ENCODE peak calls at places on chromosomes 7 and 10, in five cellular contexts. A is AG04450, U is epithelial cell of esophagus, Y is heart left ventricle, B is A673. H is an unnamed sample.

GRCh38 chr7:74242122-74242443 is 12.1 kb downstream of the RFC2 start:
- DNase-seq in B (no peak), U (no peak), Y (no peak), A (no peak), H (no peak)

GRCh38 chr10:110774069-110775021 is 97.4 kb upstream of the PDCD4 start:
- DNase-seq in U (peak; percentile 93), A (no peak), Y (no peak), B (no peak), H (peak; percentile 97)

GRCh38 chr7:81280531-81280930 is 361.7 kb upstream of the SEMA3C start:
- DNase-seq in A (no peak), Y (no peak), U (peak; percentile 42), B (no peak), H (peak; percentile 68)

GRCh38 chr10:133185916-133186315 is 25.9 kb downstream of the KNDC1 start:
- DNase-seq in U (no peak), A (no peak), Y (no peak), B (no peak), H (no peak)

GRCh38 chr10:122374246-122374858 is at the start of gene PLEKHA1:
- DNase-seq in A (peak; percentile 80), U (peak; percentile 98), B (peak; percentile 98), Y (peak; percentile 98), H (peak; percentile 87)

GRCh38 chr7:47600199-47601118 is 18.5 kb upstream of the TNS3 start:
- DNase-seq in Y (no peak), U (peak; percentile 82), A (no peak), B (no peak), H (peak; percentile 85)

GRCh38 chr7:151035024-151035717 is 6.9 kb downstream of the ABCB8 start:
- DNase-seq in Y (peak; percentile 65), A (no peak), B (no peak), U (no peak), H (no peak)

GRCh38 chr7:157549612-157550299 is 213.0 kb downstream of the DNAJB6 start:
- DNase-seq in A (no peak), Y (no peak), U (no peak), B (no peak), H (no peak)

GRCh38 chr10:34333513-34333912 is 481.6 kb downstream of the PARD3 start:
- DNase-seq in A (peak; percentile 23), B (no peak), Y (no peak), U (peak; percentile 70), H (peak; percentile 80)

GRCh38 chr10:557792-558328 is 131.6 kb downstream of the DIP2C start:
- DNase-seq in U (no peak), Y (no peak), B (peak; percentile 70), A (no peak), H (no peak)

GRCh38 chr10:124886195-124886594 is 55.7 kb upstream of the ZRANB1 start:
- DNase-seq in A (no peak), B (no peak), Y (no peak), U (no peak), H (no peak)

GRCh38 chr7:44121761-44122420 is 1.5 kb downstream of the POLD2 start:
- DNase-seq in A (no peak), U (no peak), Y (no peak), B (no peak), H (no peak)

GRCh38 chr10:21724695-21725371 is 190.8 kb downstream of the MLLT10 start:
- DNase-seq in A (peak; percentile 99), Y (peak; percentile 94), U (peak; percentile 98), B (peak; percentile 99), H (peak; percentile 97)

GRCh38 chr7:76225379-76225778 is 23.7 kb downstream of the SRRM3 start:
- DNase-seq in A (no peak), Y (no peak), B (peak; percentile 46), U (peak; percentile 48), H (peak; percentile 12)

GRCh38 chr7:27553288-27553687 is 109.4 kb downstream of the HIBADH start:
- DNase-seq in B (no peak), Y (no peak), U (no peak), A (no peak), H (no peak)

GRCh38 chr10:78185693-78186055 is 152.0 kb downstream of the RPS24 start:
- DNase-seq in B (no peak), A (no peak), Y (peak; percentile 42), U (no peak), H (no peak)

GRCh38 chr7:1978656-1979590 is 253.8 kb downstream of the MAD1L1 start:
- DNase-seq in Y (peak; percentile 20), B (no peak), A (no peak), U (no peak), H (no peak)

GRCh38 chr7:140773104-140773503 is 76.6 kb downstream of the NDUFB2 start:
- DNase-seq in B (no peak), A (no peak), U (no peak), Y (no peak), H (no peak)

GRCh38 chr10:109993551-109993950 is 14.2 kb upstream of the ADD3 start:
- DNase-seq in A (no peak), Y (no peak), U (peak; percentile 17), B (no peak), H (peak; percentile 22)

GRCh38 chr10:34141032-34141431 is 674.1 kb downstream of the PARD3 start:
- DNase-seq in Y (no peak), U (no peak), B (no peak), A (no peak), H (no peak)

GRCh38 chr7:151038951-151039849 is 9.1 kb upstream of the ASIC3 start:
- DNase-seq in B (peak; percentile 74), A (no peak), U (peak; percentile 65), Y (peak; percentile 59), H (peak; percentile 87)

GRCh38 chr7:25288536-25289283 is 60.4 kb upstream of the NPVF start:
- DNase-seq in B (no peak), U (no peak), A (no peak), Y (no peak), H (no peak)

GRCh38 chr7:4136036-4136435 is 546.1 kb upstream of the FOXK1 start:
- DNase-seq in B (no peak), A (no peak), Y (no peak), U (no peak), H (no peak)

GRCh38 chr7:27921081-27921836 is 181.3 kb downstream of the TAX1BP1 start:
- DNase-seq in A (peak; percentile 76), Y (no peak), U (peak; percentile 70), B (peak; percentile 83), H (peak; percentile 73)

GRCh38 chr10:103772096-103772845 is 83.1 kb downstream of the SH3PXD2A start:
- DNase-seq in Y (peak; percentile 91), U (peak; percentile 83), A (peak; percentile 99), B (peak; percentile 90), H (peak; percentile 77)

DNA sequence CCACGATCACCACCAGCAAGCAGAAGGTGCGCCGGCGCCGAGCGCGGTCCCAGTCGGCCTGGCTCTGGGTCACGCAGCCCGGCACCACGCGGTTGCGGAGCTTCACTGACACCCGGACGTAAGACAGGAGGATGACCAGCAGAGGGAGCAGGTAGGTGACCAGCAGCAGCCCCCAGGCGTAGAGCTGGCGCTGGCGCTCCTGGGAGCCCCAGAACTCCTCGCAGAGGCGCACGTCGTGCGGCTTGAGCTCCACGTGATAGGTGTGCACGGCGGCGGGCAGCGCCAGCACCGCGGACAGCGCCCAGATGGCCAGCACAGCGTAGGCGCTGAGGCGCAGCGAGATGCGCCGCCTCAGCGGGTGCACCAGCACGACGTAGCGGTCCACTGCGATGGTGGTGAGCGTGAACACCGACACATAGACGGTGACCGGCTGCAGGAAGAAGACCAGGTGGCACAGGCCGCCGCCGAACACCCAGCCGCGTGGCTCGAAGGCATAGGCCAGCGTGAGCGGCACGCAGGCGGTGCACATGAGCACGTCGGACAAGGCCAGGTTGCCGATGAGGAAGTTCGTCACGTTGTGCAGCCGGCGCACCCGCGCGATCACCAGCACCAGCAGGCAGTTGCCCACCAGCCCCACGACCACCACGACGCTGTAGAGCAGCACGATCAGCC is 920 bp downstream of the PRLHR start:
- DNase-seq in Y (no peak), U (peak; percentile 59), B (peak; percentile 25), A (no peak), H (peak; percentile 17)
- TF ChIP-seq CTCF in Y (no peak), U (peak; percentile 8), B (no peak), A (no peak), H (peak; percentile 18)

DNA sequence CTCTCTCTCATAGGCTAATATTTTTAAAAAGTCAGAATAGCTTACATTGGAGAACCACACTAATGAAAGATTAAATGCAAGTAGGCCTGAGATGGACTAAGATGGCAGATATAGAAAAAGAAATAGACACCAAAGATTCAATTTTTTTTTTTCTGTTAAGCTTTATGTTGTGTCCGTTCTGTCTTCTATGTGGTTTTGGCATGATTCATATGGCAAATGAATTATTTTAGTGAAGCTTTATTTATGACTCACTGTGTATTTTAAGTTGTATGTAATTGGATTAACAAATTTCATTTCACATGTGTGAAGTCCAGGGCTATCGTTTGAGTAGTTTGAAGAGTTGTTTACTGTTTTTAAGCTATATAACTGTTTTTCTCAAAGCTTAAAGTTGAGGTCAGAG is 214.8 kb downstream of the CAMK1D start:
- DNase-seq in B (peak; percentile 39), A (no peak), Y (no peak), U (peak; percentile 37), H (peak; percentile 85)
- H3K4me3 ChIP-seq in B (no peak overlapping the region), A (no peak overlapping the region), Y (no peak overlapping the region), U (no peak overlapping the region), H (no peak overlapping the region)

DNA sequence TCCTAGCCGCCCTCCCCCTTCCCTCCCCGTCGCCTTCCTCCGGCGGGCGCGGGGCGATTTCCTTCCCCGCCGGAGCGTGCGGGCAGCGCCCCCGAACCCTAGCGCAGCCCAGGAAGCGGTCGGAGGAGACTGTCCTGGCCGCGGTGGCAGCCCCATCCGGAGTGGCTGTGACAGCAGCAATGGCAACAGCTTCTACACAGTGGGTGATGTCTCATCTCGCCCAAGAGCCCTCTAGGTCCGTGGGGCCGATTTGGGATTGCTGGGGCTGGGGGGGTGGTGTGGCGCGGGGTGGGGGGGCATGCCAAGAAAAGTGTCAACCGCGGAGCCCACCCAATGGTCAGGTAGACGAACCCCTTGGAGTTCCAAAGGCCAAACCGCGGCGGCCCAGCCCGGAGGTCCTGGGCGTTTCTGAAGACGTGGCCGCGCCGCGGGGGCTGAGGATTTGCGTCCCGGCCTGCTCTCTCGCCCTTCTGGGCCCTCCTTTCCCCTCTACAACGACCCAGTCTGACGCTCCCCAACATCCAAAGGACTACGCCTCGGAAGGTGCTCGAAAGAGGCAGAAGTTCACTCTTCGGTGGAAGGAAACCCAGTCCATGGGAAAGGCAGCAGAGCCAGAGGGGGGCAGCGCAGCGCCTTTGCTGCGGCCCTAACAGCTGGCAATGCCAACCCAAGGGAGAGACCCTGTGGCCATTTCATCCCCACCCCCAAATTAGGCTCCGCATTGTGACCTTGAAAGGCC is 603 bp upstream of the TWIST1 start:
- DNase-seq in A (no peak), B (peak; percentile 47), U (no peak), Y (peak; percentile 22), H (no peak)
- TF ChIP-seq CTCF in A (peak; percentile 44), B (peak; percentile 63), U (no peak), Y (no peak), H (no peak)

GRCh38 chr7:93148135-93148534 is at the start of gene SAMD9L:
- DNase-seq in U (peak; percentile 20), Y (no peak), B (no peak), A (no peak), H (peak; percentile 22)
- H3K4me3 ChIP-seq in U (peak within 1 kb of the TSS; percentile 0), Y (peak within 1 kb of the TSS; percentile 31), B (peak within 1 kb of the TSS; percentile 36), A (peak within 1 kb of the TSS; percentile 38), H (no peak within 1 kb of the TSS)

GRCh38 chr7:108497082-108497725 is 28.7 kb downstream of the PNPLA8 start:
- DNase-seq in Y (no peak), A (peak; percentile 3), U (peak; percentile 54), B (peak; percentile 77), H (peak; percentile 52)
- TF ChIP-seq CTCF in Y (peak; percentile 77), A (peak; percentile 86), U (peak; percentile 88), B (peak; percentile 90), H (peak; percentile 57)